ENCODE peak calls at places on chromosomes 4 and X, in five cellular contexts. L is stomach, U is BJ, G is cardiac muscle cell, X is fibroblast of pulmonary artery. M is an unnamed sample.

GRCh38 chrX:20472148-20472547 is 205.4 kb upstream of the RPS6KA3 start:
- DNase-seq in X (no peak), G (no peak), U (no peak), L (no peak), M (no peak)

GRCh38 chrX:150446995-150447394 is 83.9 kb downstream of the MAMLD1 start:
- DNase-seq in U (no peak), L (no peak), G (no peak), X (peak), M (no peak)

GRCh38 chr4:41365726-41366125 is 109.0 kb downstream of the UCHL1 start:
- DNase-seq in U (no peak), L (no peak), G (no peak), X (no peak), M (no peak)

GRCh38 chr4:83320548-83320947 is 14.1 kb downstream of the HPSE start:
- DNase-seq in L (peak), U (peak), G (no peak), X (peak), M (no peak)

GRCh38 chr4:119139822-119140252 is 4.2 kb downstream of the MYOZ2 start:
- DNase-seq in L (no peak), X (no peak), U (no peak), G (no peak), M (no peak)

GRCh38 chr4:52173470-52174055 is 122.5 kb downstream of the SPATA18 start:
- DNase-seq in X (peak), U (peak), G (no peak), L (no peak), M (peak)

GRCh38 chr4:4859010-4859798 is at the start of gene MSX1:
- DNase-seq in X (peak), G (peak), U (no peak), L (peak), M (peak)

GRCh38 chrX:28847423-28847822 is 260.2 kb downstream of the IL1RAPL1 start:
- DNase-seq in X (peak), U (no peak), L (no peak), G (no peak), M (no peak)

GRCh38 chr4:15707363-15707715 is 4.5 kb downstream of the BST1 start:
- DNase-seq in G (no peak), U (no peak), L (no peak), X (no peak), M (peak)

DNA sequence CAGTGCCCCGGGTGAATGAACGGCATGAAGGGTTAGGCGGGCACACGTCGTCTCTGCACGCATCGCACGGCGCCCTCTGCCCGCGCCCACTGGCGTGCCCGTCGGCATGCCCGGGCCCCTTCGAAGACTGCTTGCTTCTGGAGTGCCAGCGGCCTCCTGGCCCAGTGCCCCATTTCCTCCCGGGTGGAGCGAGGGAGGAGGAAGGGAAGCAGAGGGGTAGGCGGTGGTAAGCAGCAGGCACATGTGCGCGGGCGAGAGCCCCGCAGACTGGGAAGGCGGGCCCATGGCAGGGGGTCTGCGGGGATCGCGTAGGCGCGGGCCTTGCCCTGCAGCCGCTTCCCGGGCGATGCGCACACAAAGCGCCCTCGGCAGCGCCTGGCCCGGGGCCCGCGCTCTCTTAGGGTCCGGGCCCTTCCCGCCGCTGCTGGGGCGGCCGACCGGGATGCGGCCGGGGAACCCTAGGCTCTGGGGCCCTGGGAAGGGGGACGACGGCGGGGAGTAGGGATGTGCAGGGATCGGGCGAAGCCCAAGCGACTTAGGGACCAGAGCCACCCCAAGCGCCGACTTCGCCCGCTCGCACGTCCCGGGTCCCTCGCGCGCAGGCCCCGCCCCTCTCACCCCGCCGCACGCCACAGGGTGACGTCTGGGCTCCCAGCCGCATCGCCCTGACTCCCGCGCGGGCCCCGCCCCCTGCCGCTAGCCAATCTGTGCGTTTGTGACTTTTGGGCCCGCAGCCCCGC is 866 bp upstream of the EMD start:
- DNase-seq in U (no peak), X (peak), G (no peak), L (peak), M (no peak)
- H3K4me3 ChIP-seq in U (peak), X (peak), G (peak), L (peak), M (peak)

DNA sequence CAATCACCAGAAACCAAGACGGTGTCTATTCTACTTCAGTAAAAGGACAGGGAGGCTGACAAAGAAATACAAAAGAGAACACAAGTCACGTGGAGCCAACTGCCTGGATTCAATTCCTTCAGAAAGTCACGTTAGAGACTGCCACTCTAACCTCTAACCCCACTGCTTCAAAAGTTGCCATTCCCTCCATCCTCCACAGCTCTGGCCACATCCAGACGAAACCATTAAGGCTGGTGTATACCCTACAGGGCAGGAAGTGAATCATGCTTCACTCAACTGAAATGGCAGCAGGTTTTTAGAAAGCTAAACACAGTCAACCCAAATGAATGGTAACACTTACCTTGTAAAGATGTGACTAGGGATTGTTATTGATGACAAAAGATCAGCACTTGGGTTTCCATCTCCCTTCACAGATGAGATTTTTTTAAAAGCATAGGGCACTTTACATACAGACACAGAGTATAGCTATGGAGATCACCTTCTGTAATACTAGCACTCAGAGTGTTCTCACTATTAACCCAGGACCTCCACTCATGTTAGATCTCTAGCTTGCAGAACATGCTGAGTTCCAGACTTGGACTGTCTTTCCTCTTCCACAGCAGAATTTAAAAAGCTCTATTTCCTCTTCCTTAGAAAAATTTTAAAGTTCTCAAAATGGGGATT is 37.4 kb downstream of the MAML3 start:
- DNase-seq in U (no peak), X (no peak), L (no peak), G (no peak), M (no peak)
- TF ChIP-seq CTCF in U (no peak), X (no peak), L (no peak), G (no peak), M (no peak)

GRCh38 chr4:7827566-7827965 is 112.1 kb downstream of the AFAP1 start:
- DNase-seq in G (no peak), U (no peak), X (no peak), L (no peak), M (no peak)
- H3K4me3 ChIP-seq in G (no peak), U (no peak), X (no peak), L (no peak), M (no peak)

GRCh38 chrX:109873983-109874382 is 128.9 kb upstream of the TMEM164 start:
- DNase-seq in L (peak), G (no peak), X (no peak), U (no peak), M (peak)

GRCh38 chrX:109875831-109876230 is 127.1 kb upstream of the TMEM164 start:
- DNase-seq in X (no peak), U (no peak), L (no peak), G (no peak), M (no peak)

GRCh38 chrX:109872021-109872730 is 130.7 kb upstream of the TMEM164 start:
- DNase-seq in U (no peak), L (no peak), X (no peak), G (no peak), M (no peak)

GRCh38 chrX:109873576-109873975 is 129.3 kb upstream of the TMEM164 start:
- DNase-seq in L (no peak), G (no peak), U (no peak), X (no peak), M (no peak)

DNA sequence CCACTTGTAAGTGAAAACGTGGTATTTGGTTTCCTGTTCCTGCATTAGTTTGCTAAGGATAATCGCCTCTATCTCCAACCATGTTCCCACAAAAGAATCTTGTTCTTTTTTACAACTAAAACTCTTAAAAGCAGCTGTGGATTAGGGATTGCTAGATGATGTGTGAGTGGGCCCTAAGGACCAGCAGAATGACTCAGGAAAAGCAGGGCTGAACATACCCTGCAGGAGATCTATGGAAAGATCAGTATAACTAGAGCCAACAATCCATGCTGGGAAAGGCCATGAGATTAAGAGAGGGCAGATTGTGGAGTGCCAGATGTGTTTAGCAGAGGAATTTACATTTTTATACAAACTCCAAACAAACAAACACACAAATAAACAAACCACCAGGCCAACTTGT is 128.4 kb upstream of the TMEM164 start:
- DNase-seq in U (no peak), L (no peak), X (no peak), G (no peak), M (no peak)
- TF ChIP-seq CTCF in U (no peak), L (no peak), X (no peak), G (no peak), M (no peak)

GRCh38 chr4:8594097-8595038 is 1.8 kb downstream of the CPZ start:
- DNase-seq in X (peak), L (peak), G (peak), U (peak), M (peak)
- H3K4me3 ChIP-seq in X (no peak), L (no peak), G (no peak), U (peak), M (no peak)

M was measured in LNCaP clone FGC.